ENCODE peak calls at places on chromosomes 1 and 21, in seven cellular contexts. P is AML-193; E is mesendoderm; M is stimulated activated CD4-positive, alpha-beta T cell treated with anti-CD3 and anti-CD28 coated beads, TNF-alpha, amount 100 ng/mL, for 1 hour; Q is NCI-H1694 treated with DMSO at 0.1 percent for 48 hours; V is DMS153; S is K562. D is an unnamed sample.

GRCh38 chr21:35226960-35227741 is 178.0 kb upstream of the RUNX1 start:
- DNase-seq in M (no peak), V (peak; percentile 81), P (peak; percentile 50), Q (no peak), E (no peak), S (no peak), D (peak; percentile 77)

GRCh38 chr1:240189386-240189989 is 97.8 kb downstream of the FMN2 start:
- DNase-seq in V (peak; percentile 1), M (no peak), Q (peak; percentile 42), P (no peak), S (peak; percentile 50), E (peak; percentile 56), D (peak; percentile 36)

GRCh38 chr1:62070384-62071011 is 124.2 kb upstream of the L1TD1 start:
- DNase-seq in V (no peak), Q (peak; percentile 16), M (no peak), E (no peak), S (peak; percentile 20), P (no peak), D (no peak)

GRCh38 chr1:97457446-97458089 is 463.3 kb downstream of the DPYD start:
- DNase-seq in S (no peak), P (no peak), M (no peak), E (no peak), V (no peak), Q (no peak), D (no peak)

GRCh38 chr1:8259498-8260290 is 58.2 kb upstream of the SLC45A1 start:
- DNase-seq in E (peak; percentile 56), P (no peak), Q (no peak), M (no peak), S (no peak), V (peak; percentile 88), D (no peak)

GRCh38 chr1:55211909-55212308 is 3.3 kb downstream of the USP24 start:
- DNase-seq in V (no peak), Q (no peak), E (no peak), P (peak; percentile 63), M (no peak), S (no peak), D (no peak)

GRCh38 chr1:31614538-31615005 is 2.9 kb upstream of the HCRTR1 start:
- DNase-seq in P (no peak), M (no peak), Q (no peak), E (peak; percentile 30), V (no peak), S (no peak), D (no peak)

GRCh38 chr1:68819190-68819829 is 322.4 kb upstream of the DEPDC1 start:
- DNase-seq in V (peak; percentile 60), S (no peak), P (no peak), Q (peak; percentile 33), E (peak; percentile 61), M (no peak), D (peak; percentile 23)

GRCh38 chr1:47351305-47351704 is 17.7 kb downstream of the CMPK1 start:
- DNase-seq in P (no peak), E (no peak), S (no peak), V (no peak), M (no peak), Q (no peak), D (no peak)

GRCh38 chr1:171849245-171849898 is 8.1 kb downstream of the DNM3 start:
- DNase-seq in P (no peak), E (no peak), Q (no peak), V (no peak), S (no peak), M (no peak), D (no peak)

GRCh38 chr1:11736746-11737639 is 1.1 kb downstream of the AGTRAP start:
- DNase-seq in E (peak; percentile 78), P (peak; percentile 97), V (no peak), M (no peak), S (peak; percentile 43), Q (no peak), D (no peak)

GRCh38 chr1:154445040-154445472 is 39.9 kb downstream of the IL6R start:
- DNase-seq in V (no peak), S (no peak), E (peak; percentile 38), M (no peak), Q (no peak), P (no peak), D (no peak)

GRCh38 chr1:234844479-234845031 is 234.6 kb upstream of the IRF2BP2 start:
- DNase-seq in P (peak; percentile 32), V (no peak), Q (no peak), M (no peak), E (no peak), S (no peak), D (no peak)

GRCh38 chr1:201001962-201002361 is 21.6 kb downstream of the KIF21B start:
- DNase-seq in P (no peak), E (no peak), Q (no peak), M (no peak), S (no peak), V (peak; percentile 85), D (peak; percentile 5)

GRCh38 chr1:113542221-113542701 is 151.9 kb downstream of the MAGI3 start:
- DNase-seq in Q (no peak), S (no peak), V (no peak), E (no peak), M (no peak), P (peak; percentile 7), D (no peak)

GRCh38 chr1:14599173-14599754 is 779 bp downstream of the KAZN start:
- DNase-seq in V (no peak), P (no peak), M (no peak), E (peak; percentile 60), S (peak; percentile 15), Q (no peak), D (no peak)

GRCh38 chr1:54742262-54742661 is 22.1 kb downstream of the PARS2 start:
- DNase-seq in S (no peak), M (no peak), V (no peak), Q (no peak), E (no peak), P (no peak), D (no peak)

GRCh38 chr1:150696590-150696989 is 364 bp downstream of the GOLPH3L start:
- DNase-seq in V (no peak), P (no peak), S (peak; percentile 27), Q (no peak), E (peak; percentile 23), M (no peak), D (peak; percentile 3)

GRCh38 chr1:51491166-51491981 is 27.7 kb downstream of the EPS15 start:
- DNase-seq in M (no peak), S (no peak), Q (no peak), V (peak; percentile 22), E (no peak), P (peak; percentile 18), D (no peak)

D was measured in NCI-H774.